ENCODE peak calls at places on chromosomes 4 and X, in five cellular contexts. One of them, this sample, is unnamed.

GRCh38 chr4:19473569-19473968 is 778.1 kb upstream of the SLIT2 start:
- DNase-seq in bronchial epithelial cell: no peak
- DNase-seq in activated gamma-delta T cell treated with Interleukin-2 at 50 U/mL for 16 hours: no peak
- DNase-seq in fibroblast of mammary gland: peak
- DNase-seq in dorsolateral prefrontal cortex: no peak
- DNase-seq in this sample: no peak

GRCh38 chr4:176313596-176314341 is 6.0 kb upstream of the SPCS3 start:
- DNase-seq in fibroblast of mammary gland: peak
- DNase-seq in dorsolateral prefrontal cortex: no peak
- DNase-seq in activated gamma-delta T cell treated with Interleukin-2 at 50 U/mL for 16 hours: no peak
- DNase-seq in bronchial epithelial cell: no peak
- DNase-seq in this sample: no peak

GRCh38 chr4:42152507-42153504 is at the start of gene BEND4:
- DNase-seq in activated gamma-delta T cell treated with Interleukin-2 at 50 U/mL for 16 hours: peak
- DNase-seq in dorsolateral prefrontal cortex: no peak
- DNase-seq in bronchial epithelial cell: no peak
- DNase-seq in fibroblast of mammary gland: peak
- DNase-seq in this sample: no peak

GRCh38 chr4:174564529-174564928 is 42.2 kb upstream of the HPGD start:
- DNase-seq in bronchial epithelial cell: no peak
- DNase-seq in fibroblast of mammary gland: no peak
- DNase-seq in dorsolateral prefrontal cortex: no peak
- DNase-seq in activated gamma-delta T cell treated with Interleukin-2 at 50 U/mL for 16 hours: no peak
- DNase-seq in this sample: no peak

GRCh38 chr4:75841641-75842520 is 60.4 kb downstream of the PPEF2 start:
- DNase-seq in activated gamma-delta T cell treated with Interleukin-2 at 50 U/mL for 16 hours: no peak
- DNase-seq in fibroblast of mammary gland: no peak
- DNase-seq in dorsolateral prefrontal cortex: no peak
- DNase-seq in bronchial epithelial cell: no peak
- DNase-seq in this sample: no peak

GRCh38 chr4:142383354-142383753 is 462.7 kb downstream of the INPP4B start:
- DNase-seq in bronchial epithelial cell: no peak
- DNase-seq in dorsolateral prefrontal cortex: no peak
- DNase-seq in activated gamma-delta T cell treated with Interleukin-2 at 50 U/mL for 16 hours: no peak
- DNase-seq in fibroblast of mammary gland: no peak
- DNase-seq in this sample: no peak

GRCh38 chr4:111066001-111066400 is 443.1 kb upstream of the PITX2 start:
- DNase-seq in activated gamma-delta T cell treated with Interleukin-2 at 50 U/mL for 16 hours: no peak
- DNase-seq in dorsolateral prefrontal cortex: no peak
- DNase-seq in bronchial epithelial cell: no peak
- DNase-seq in fibroblast of mammary gland: peak
- DNase-seq in this sample: peak

GRCh38 chr4:6150046-6150735 is 50.2 kb downstream of the JAKMIP1 start:
- DNase-seq in dorsolateral prefrontal cortex: no peak
- DNase-seq in fibroblast of mammary gland: no peak
- DNase-seq in bronchial epithelial cell: no peak
- DNase-seq in activated gamma-delta T cell treated with Interleukin-2 at 50 U/mL for 16 hours: no peak
- DNase-seq in this sample: no peak

GRCh38 chrX:47643926-47644325 is 6.4 kb downstream of the ELK1 start:
- DNase-seq in fibroblast of mammary gland: peak
- DNase-seq in activated gamma-delta T cell treated with Interleukin-2 at 50 U/mL for 16 hours: no peak
- DNase-seq in bronchial epithelial cell: no peak
- DNase-seq in dorsolateral prefrontal cortex: no peak
- DNase-seq in this sample: peak

GRCh38 chr4:33302298-33302697 is 2582.1 kb downstream of the PCDH7 start:
- DNase-seq in bronchial epithelial cell: no peak
- DNase-seq in dorsolateral prefrontal cortex: no peak
- DNase-seq in activated gamma-delta T cell treated with Interleukin-2 at 50 U/mL for 16 hours: no peak
- DNase-seq in fibroblast of mammary gland: no peak
- DNase-seq in this sample: no peak